ENCODE peak calls at places on chromosomes 11 and 22, in six cellular contexts. D is activated T-cell treated with anti-CD3 and anti-CD28 coated beads, Interleukin-2, amount 50 U/mL, for 72 hours; T is stimulated activated CD4-positive, alpha-beta T cell treated with anti-CD3 and anti-CD28 coated beads, TNF-alpha, amount 100 ng/mL, for 48 hours; O is foreskin fibroblast; E is effector CD4-positive, alpha-beta T cell; W is lung. I is an unnamed sample.

GRCh38 chr11:2071748-2072385 is 67.3 kb downstream of the IGF2 start:
- DNase-seq in W (no peak), E (no peak), O (no peak), T (no peak), D (no peak), I (no peak)

GRCh38 chr11:19597876-19598275 is 114.8 kb upstream of the NAV2 start:
- DNase-seq in W (no peak), T (no peak), O (peak), D (no peak), E (no peak), I (peak)

GRCh38 chr11:77503006-77503405 is 29.1 kb upstream of the PAK1 start:
- DNase-seq in D (no peak), T (no peak), W (no peak), E (no peak), O (peak), I (no peak)

GRCh38 chr22:24198682-24199052 is 17.4 kb downstream of the SUSD2 start:
- DNase-seq in W (no peak), T (no peak), O (no peak), D (no peak), E (no peak), I (no peak)

GRCh38 chr11:41878158-41878557 is 418.7 kb upstream of the LRRC4C start:
- DNase-seq in D (no peak), E (no peak), O (no peak), W (no peak), T (no peak), I (peak)

GRCh38 chr11:121058941-121059340 is 35.0 kb downstream of the TBCEL start:
- DNase-seq in D (no peak), T (no peak), O (no peak), W (no peak), E (no peak), I (no peak)

GRCh38 chr11:111785076-111785475 is 18.9 kb upstream of the PPP2R1B start:
- DNase-seq in D (no peak), W (no peak), T (no peak), O (no peak), E (no peak), I (no peak)

GRCh38 chr11:133576351-133576750 is 44.0 kb upstream of the OPCML start:
- DNase-seq in D (peak), T (no peak), O (no peak), E (no peak), W (no peak), I (no peak)

GRCh38 chr11:57873196-57873911 is 111.8 kb downstream of the CTNND1 start:
- DNase-seq in O (no peak), E (no peak), D (no peak), W (no peak), T (no peak), I (no peak)

GRCh38 chr11:73530109-73530508 is 67.8 kb downstream of the FAM168A start:
- DNase-seq in E (no peak), W (no peak), O (no peak), T (no peak), D (no peak), I (no peak)